ENCODE peak calls at places on chromosomes 11 and 22, in seven cellular contexts. H, G, A, V, I, Q and M are unnamed samples.

GRCh38 chr11:74630043-74630442 is 37.7 kb downstream of the POLD3 start:
- DNase-seq in A (no peak), Q (no peak), H (no peak), I (no peak), G (no peak), V (no peak), M (no peak)

GRCh38 chr11:19326499-19326898 is 85.8 kb upstream of the E2F8 start:
- DNase-seq in I (no peak), Q (no peak), G (no peak), V (no peak), A (no peak), H (peak), M (no peak)

GRCh38 chr11:57219021-57219627 is 17.9 kb downstream of the APLNR start:
- DNase-seq in G (no peak), H (peak), V (no peak), I (no peak), A (no peak), Q (no peak), M (no peak)

GRCh38 chr11:35029979-35030378 is 109.0 kb upstream of the CD44 start:
- DNase-seq in Q (no peak), H (peak), A (no peak), G (no peak), V (peak), I (peak), M (no peak)

GRCh38 chr11:46383974-46384701 is 2.7 kb downstream of the MDK start:
- DNase-seq in G (no peak), V (no peak), H (no peak), Q (no peak), I (no peak), A (no peak), M (no peak)

GRCh38 chr11:75689861-75690641 is 21.2 kb upstream of the MAP6 start:
- DNase-seq in A (no peak), Q (no peak), V (no peak), I (no peak), G (peak), H (no peak), M (no peak)

GRCh38 chr22:17786435-17787158 is 12.3 kb upstream of the BID start:
- DNase-seq in H (peak), Q (no peak), V (peak), I (no peak), A (peak), G (no peak), M (no peak)

GRCh38 chr11:34056672-34057071 is 5.1 kb downstream of the CAPRIN1 start:
- DNase-seq in I (no peak), V (no peak), G (no peak), A (no peak), Q (no peak), H (no peak), M (no peak)

GRCh38 chr11:122101625-122102291 is 14.3 kb downstream of the BLID start:
- DNase-seq in G (no peak), H (peak), V (peak), I (no peak), A (no peak), Q (no peak), M (no peak)

GRCh38 chr11:22456993-22457748 is 119.0 kb downstream of the SLC17A6 start:
- DNase-seq in I (no peak), Q (no peak), V (peak), G (no peak), H (no peak), A (no peak), M (no peak)

GRCh38 chr11:119566299-119566698 is 143.3 kb upstream of the THY1 start:
- DNase-seq in V (no peak), A (no peak), I (no peak), Q (no peak), H (no peak), G (no peak), M (no peak)

GRCh38 chr11:119787074-119787461 is 58.1 kb upstream of the NECTIN1 start:
- DNase-seq in V (no peak), H (no peak), A (no peak), G (no peak), Q (no peak), I (no peak), M (no peak)

GRCh38 chr22:30695351-30695762 is 683 bp downstream of the OSBP2 start:
- DNase-seq in Q (no peak), H (no peak), A (no peak), I (no peak), V (no peak), G (no peak), M (no peak)

GRCh38 chr11:33735166-33735425 is 1.1 kb downstream of the CD59 start:
- DNase-seq in G (no peak), H (no peak), A (no peak), I (no peak), V (no peak), Q (no peak), M (no peak)

GRCh38 chr11:29093416-29093815 is 923.4 kb downstream of the KCNA4 start:
- DNase-seq in I (peak), Q (no peak), A (no peak), H (peak), V (no peak), G (no peak), M (no peak)

GRCh38 chr11:20303451-20303965 is 60.0 kb upstream of the HTATIP2 start:
- DNase-seq in I (no peak), G (no peak), Q (no peak), A (no peak), V (no peak), H (no peak), M (no peak)

GRCh38 chr11:33059331-33060007 is 20.1 kb downstream of the TCP11L1 start:
- DNase-seq in V (peak), G (no peak), Q (no peak), I (no peak), A (no peak), H (no peak), M (no peak)

GRCh38 chr22:29062286-29062949 is 787 bp upstream of the C22orf31 start:
- DNase-seq in H (peak), I (no peak), G (no peak), V (peak), A (no peak), Q (no peak), M (no peak)

GRCh38 chr11:58497951-58498350 is 10.0 kb downstream of the OR5B21 start:
- DNase-seq in G (no peak), V (peak), I (no peak), Q (no peak), A (no peak), H (no peak), M (no peak)

GRCh38 chr22:30893434-30894370 is 74.9 kb downstream of the MORC2 start:
- DNase-seq in I (no peak), V (no peak), G (no peak), Q (no peak), H (no peak), A (no peak), M (peak)

GRCh38 chr22:41576877-41577276 is 12.8 kb downstream of the PMM1 start:
- DNase-seq in H (peak), A (no peak), Q (no peak), G (no peak), I (no peak), V (peak), M (no peak)

GRCh38 chr11:28420099-28420498 is 311.9 kb downstream of the METTL15 start:
- DNase-seq in Q (no peak), H (peak), I (no peak), G (no peak), A (no peak), V (no peak), M (no peak)

GRCh38 chr22:38788016-38788415 is 5.9 kb downstream of the DNAL4 start:
- DNase-seq in H (peak), Q (no peak), A (no peak), I (no peak), G (no peak), V (no peak), M (no peak)

GRCh38 chr11:95269402-95269801 is 38.4 kb upstream of the SESN3 start:
- DNase-seq in Q (no peak), A (no peak), I (no peak), H (no peak), G (no peak), V (no peak), M (no peak)

GRCh38 chr11:3609416-3610265 is 32.2 kb downstream of the ART5 start:
- DNase-seq in V (peak), Q (no peak), G (no peak), H (peak), A (no peak), I (peak), M (no peak)

GRCh38 chr11:2820976-2821375 is 64.6 kb downstream of the CDKN1C start:
- DNase-seq in G (no peak), A (peak), V (no peak), Q (no peak), I (no peak), H (no peak), M (peak)

GRCh38 chr22:37032535-37033460 is 13.3 kb downstream of the MPST start:
- DNase-seq in I (no peak), A (peak), H (peak), G (no peak), Q (no peak), V (peak), M (peak)

GRCh38 chr11:68213135-68213515 is at the start of gene KMT5B:
- DNase-seq in Q (peak), G (no peak), V (no peak), H (peak), I (no peak), A (no peak), M (peak)

GRCh38 chr11:10307411-10308207 is 2.7 kb downstream of the ADM start:
- DNase-seq in Q (peak), A (peak), I (no peak), H (peak), G (no peak), V (peak), M (peak)

GRCh38 chr11:57647960-57648776 is 1.5 kb downstream of the YPEL4 start:
- DNase-seq in Q (no peak), V (no peak), I (no peak), G (no peak), A (no peak), H (no peak), M (peak)

GRCh38 chr22:19758896-19759458 is 1.6 kb upstream of the TBX1 start:
- DNase-seq in A (no peak), V (no peak), H (no peak), Q (no peak), I (no peak), G (no peak), M (no peak)

GRCh38 chr11:279040-279965 is 1.1 kb downstream of the NLRP6 start:
- DNase-seq in I (no peak), A (peak), H (no peak), Q (no peak), V (no peak), G (no peak), M (peak)

GRCh38 chr22:46288846-46289243 is 7.8 kb upstream of the GTSE1 start:
- DNase-seq in H (no peak), I (no peak), Q (no peak), G (no peak), V (no peak), A (no peak), M (no peak)
- H3K4me3 ChIP-seq in H (no peak), I (no peak), Q (no peak), G (peak), V (no peak), A (peak), M (peak)

GRCh38 chr11:101563166-101563565 is 20.6 kb downstream of the TRPC6 start:
- DNase-seq in Q (no peak), V (no peak), H (peak), G (no peak), A (no peak), I (no peak), M (no peak)

GRCh38 chr11:101566626-101567025 is 17.2 kb downstream of the TRPC6 start:
- DNase-seq in A (peak), H (no peak), I (no peak), G (no peak), Q (no peak), V (no peak), M (no peak)

DNA sequence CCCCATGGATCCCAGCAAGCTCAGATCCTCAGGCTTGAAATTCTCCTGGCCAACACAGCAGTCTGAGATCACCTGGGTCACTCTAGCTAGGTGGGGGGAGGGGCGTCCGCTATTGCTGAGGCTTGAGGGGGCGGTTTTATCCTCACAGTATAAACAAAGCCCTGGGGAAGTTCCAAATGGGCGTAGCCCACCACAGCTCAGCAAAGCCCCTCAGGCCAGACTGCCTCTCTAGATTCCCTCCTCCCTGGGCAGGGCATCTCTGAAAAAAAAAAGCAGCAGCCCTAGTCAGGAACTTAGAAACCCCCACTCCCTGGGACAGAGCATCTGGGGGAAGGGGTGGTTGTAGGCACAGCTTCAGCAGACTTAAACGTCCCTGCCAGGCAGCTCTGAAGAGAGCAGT is 16.7 kb downstream of the TRPC6 start:
- DNase-seq in A (peak), V (no peak), G (no peak), Q (no peak), H (no peak), I (no peak), M (no peak)
- H3K4me3 ChIP-seq in A (no peak), V (no peak), G (no peak), Q (no peak), H (no peak), I (no peak), M (no peak)

DNA sequence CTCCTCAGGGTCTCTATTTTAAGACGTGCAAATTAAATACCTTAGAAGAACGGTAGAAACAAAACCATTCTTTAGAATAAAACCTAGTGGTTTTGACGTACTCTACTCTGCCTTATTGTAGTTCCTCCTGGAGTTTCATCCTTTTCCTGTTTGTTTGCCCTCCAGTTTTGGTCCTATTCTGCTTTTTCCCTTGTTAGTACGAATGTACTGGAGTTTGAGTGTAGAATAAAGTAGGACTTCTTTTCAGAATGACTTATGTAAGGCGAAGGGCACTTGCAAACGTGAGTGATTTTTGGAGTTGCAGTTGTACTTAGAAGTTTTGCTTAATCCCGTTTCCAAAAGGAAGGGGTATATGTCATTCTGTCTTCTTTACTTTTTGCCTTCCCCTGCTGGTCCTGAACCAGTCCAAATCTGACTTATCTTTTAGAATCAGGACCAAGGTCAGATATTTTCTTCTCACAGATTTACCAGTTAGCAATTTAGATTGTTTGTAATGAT is 1.4 kb downstream of the SIK2 start:
- DNase-seq in I (no peak), Q (no peak), A (no peak), V (no peak), G (no peak), H (peak), M (no peak)
- H3K4me3 ChIP-seq in I (peak), Q (peak), A (peak), V (peak), G (peak), H (peak), M (peak)

DNA sequence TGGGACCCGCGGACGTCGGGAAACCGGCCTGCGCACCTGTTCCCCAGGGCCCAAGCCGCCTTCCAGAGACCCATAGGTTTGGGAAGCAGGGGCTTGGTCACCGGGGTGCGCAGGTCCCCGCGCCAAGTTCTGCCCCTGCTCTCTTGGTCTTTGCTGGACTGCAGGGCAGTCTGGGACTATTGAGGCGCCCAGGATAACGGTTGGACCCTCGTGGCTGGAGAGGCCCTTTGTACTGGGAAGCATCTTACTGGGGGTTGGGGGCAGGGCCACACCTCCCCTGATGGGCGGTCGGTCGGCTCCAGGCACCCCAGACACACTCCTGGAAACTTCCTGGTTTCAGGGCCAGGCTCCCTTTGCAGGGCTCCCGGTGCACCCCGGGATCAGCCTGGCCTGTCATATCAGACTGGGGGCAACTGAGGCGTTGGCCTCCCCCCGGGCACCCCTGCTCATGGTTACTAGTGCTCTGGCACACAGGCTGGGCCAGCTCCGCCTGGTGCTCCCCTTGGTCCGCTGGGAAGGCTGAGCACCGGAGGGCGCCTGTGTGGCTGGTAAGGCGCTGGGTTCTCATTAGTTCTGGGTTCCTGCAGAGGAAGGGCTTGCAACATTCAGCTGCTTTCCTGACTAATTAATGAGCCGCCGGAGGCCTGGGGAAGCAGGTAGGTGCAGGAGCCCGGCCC is 1250.5 kb downstream of the BRD1 start:
- DNase-seq in G (no peak), Q (no peak), V (no peak), A (peak), I (no peak), H (no peak), M (no peak)
- H3K4me3 ChIP-seq in G (no peak), Q (no peak), V (no peak), A (peak), I (no peak), H (no peak), M (no peak)

GRCh38 chr11:128727320-128727719 is 33.4 kb downstream of the FLI1 start:
- DNase-seq in H (no peak), Q (no peak), V (no peak), I (no peak), A (no peak), G (no peak), M (no peak)

GRCh38 chr11:128727811-128728431 is 34.0 kb downstream of the FLI1 start:
- DNase-seq in Q (no peak), I (no peak), G (no peak), A (no peak), V (no peak), H (no peak), M (no peak)

GRCh38 chr11:128725630-128726461 is 32.0 kb downstream of the FLI1 start:
- DNase-seq in A (no peak), H (peak), G (peak), I (no peak), Q (peak), V (peak), M (no peak)

GRCh38 chr11:128726464-128727139 is 32.7 kb downstream of the FLI1 start:
- DNase-seq in A (no peak), I (no peak), H (no peak), G (no peak), V (no peak), Q (peak), M (no peak)

DNA sequence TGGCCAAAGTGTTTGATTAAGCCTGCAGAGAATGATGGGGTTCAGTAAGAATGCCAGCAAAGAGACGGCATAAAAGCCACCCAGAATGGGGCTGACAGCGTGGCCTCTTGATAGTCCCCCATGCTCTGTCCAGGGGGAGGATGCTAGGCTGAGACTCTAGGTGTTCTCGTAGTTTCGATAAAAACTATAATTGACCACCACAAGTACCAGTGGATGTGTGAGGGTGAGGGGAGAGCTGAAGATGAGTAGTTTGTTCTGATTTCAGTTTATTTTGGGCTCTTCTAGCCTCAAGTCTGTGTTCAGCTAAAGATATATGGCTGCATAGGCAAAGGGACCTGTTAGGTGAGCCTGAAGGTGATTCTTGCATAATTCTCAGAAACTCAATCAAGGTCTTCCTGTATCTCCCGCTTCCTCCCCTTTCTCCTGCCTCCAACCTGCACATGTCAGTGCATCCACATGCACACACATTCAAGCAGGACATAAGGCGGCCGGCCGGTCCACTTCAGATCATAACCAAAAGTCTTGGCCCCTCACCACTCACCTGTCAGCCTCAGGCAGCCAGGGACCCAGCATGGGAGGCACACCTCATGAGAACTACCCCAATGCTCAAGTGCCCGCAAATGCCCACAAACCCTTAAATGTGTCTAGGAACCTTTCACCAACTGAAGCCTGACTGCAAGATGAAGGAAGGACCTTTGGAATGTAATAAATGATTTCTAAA is 31.2 kb downstream of the FLI1 start:
- DNase-seq in H (no peak), G (no peak), A (no peak), V (no peak), I (no peak), Q (peak), M (no peak)
- H3K4me3 ChIP-seq in H (no peak), G (peak), A (no peak), V (no peak), I (no peak), Q (no peak), M (no peak)

DNA sequence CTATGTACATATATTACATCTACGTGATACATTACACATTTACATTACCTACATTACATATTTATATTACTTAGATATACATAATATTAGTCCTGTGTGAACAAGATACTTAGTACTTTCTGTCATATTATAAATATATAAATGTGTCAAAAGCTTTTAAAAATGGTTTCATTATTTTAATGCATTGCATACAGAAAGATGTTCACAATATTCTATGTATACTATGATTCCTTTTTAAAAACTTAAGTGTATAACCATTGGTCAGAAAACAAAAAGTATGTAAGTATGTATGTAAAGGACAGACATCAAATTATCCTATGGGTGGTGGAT is 647 bp upstream of the ZW10 start:
- DNase-seq in Q (no peak), V (no peak), I (no peak), A (no peak), G (no peak), H (no peak), M (no peak)
- H3K4me3 ChIP-seq in Q (peak), V (peak), I (peak), A (peak), G (peak), H (peak), M (peak)

DNA sequence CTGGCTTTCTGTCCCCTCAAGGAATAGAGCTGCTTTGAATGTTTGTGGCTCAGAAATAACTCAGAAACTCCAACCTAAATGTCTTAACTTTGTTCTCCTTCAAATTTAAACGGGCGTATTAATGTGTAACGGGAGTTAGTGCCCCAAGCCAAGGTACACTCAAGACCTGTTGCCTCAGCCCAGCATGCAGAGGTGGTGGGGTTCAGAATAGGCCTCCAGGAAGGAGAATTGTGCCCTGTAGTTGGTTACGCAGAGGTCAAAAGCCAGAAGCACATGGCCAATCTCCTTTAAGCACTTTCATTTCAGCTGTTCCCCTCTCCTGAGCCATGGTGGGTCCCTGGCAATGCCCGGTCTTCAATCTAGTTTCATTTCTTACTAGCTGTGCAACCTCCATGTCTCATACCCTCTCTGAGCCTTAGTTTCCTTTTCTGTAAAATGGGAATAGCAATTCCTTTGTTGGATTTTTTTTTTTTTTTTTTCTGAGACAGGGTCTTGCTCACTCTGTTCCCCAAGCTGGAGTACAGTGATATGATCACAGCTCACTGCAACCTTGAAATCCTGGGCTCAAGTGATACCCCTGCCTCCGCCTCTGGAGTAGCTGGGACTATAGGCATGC is 4.2 kb downstream of the HMOX1 start:
- DNase-seq in G (no peak), Q (no peak), I (no peak), A (no peak), H (no peak), V (no peak), M (no peak)
- H3K4me3 ChIP-seq in G (no peak), Q (no peak), I (no peak), A (peak), H (no peak), V (no peak), M (no peak)